ENCODE peak calls at places on chromosome 9, in ten cellular contexts. Y, F, Z, U, J, L, H, Q, T and S are unnamed samples.

GRCh38 chr9:2053883-2054845 is 39.0 kb downstream of the SMARCA2 start:
- DNase-seq in Y (no peak), F (peak), Z (no peak), U (no peak), J (no peak), L (peak), H (peak), Q (peak), T (peak), S (no peak)

GRCh38 chr9:131273146-131273545 is 3.2 kb downstream of the FAM78A start:
- DNase-seq in Y (peak), F (no peak), Z (no peak), U (no peak), J (no peak), L (no peak), H (no peak), Q (no peak), T (no peak), S (no peak)

GRCh38 chr9:101977614-101978210 is 239.3 kb upstream of the GRIN3A start:
- DNase-seq in Y (no peak), F (no peak), Z (no peak), U (peak), J (peak), L (no peak), H (peak), Q (no peak), T (no peak), S (no peak)

GRCh38 chr9:9791621-9792020 is 821.2 kb downstream of the PTPRD start:
- DNase-seq in Y (no peak), F (no peak), Z (no peak), U (peak), J (peak), L (no peak), H (no peak), Q (no peak), T (no peak), S (no peak)

GRCh38 chr9:34988218-34989055 is 1.1 kb upstream of the DNAJB5 start:
- DNase-seq in Y (peak), F (no peak), Z (no peak), U (peak), J (peak), L (no peak), H (no peak), Q (peak), T (peak), S (no peak)

GRCh38 chr9:21160178-21160577 is 6.3 kb downstream of the IFNA21 start:
- DNase-seq in Y (no peak), F (peak), Z (no peak), U (no peak), J (no peak), L (no peak), H (peak), Q (no peak), T (peak), S (peak)

GRCh38 chr9:108142504-108143201 is 653.1 kb upstream of the KLF4 start:
- DNase-seq in Y (peak), F (peak), Z (no peak), U (no peak), J (no peak), L (peak), H (peak), Q (no peak), T (no peak), S (peak)

GRCh38 chr9:75962186-75963036 is 71.9 kb downstream of the PCSK5 start:
- DNase-seq in Y (no peak), F (no peak), Z (no peak), U (peak), J (peak), L (no peak), H (peak), Q (no peak), T (no peak), S (no peak)

GRCh38 chr9:16154570-16155078 is 601.8 kb downstream of the CCDC171 start:
- DNase-seq in Y (peak), F (peak), Z (no peak), U (no peak), J (peak), L (no peak), H (no peak), Q (peak), T (no peak), S (no peak)

GRCh38 chr9:98457696-98458370 is 202.4 kb upstream of the TBC1D2 start:
- DNase-seq in Y (no peak), F (no peak), Z (no peak), U (no peak), J (no peak), L (no peak), H (no peak), Q (no peak), T (no peak), S (no peak)

GRCh38 chr9:132622144-132622543 is 39.7 kb downstream of the BARHL1 start:
- DNase-seq in Y (no peak), F (no peak), Z (no peak), U (peak), J (peak), L (peak), H (peak), Q (no peak), T (no peak), S (peak)

GRCh38 chr9:34646211-34647083 is at the start of gene GALT:
- DNase-seq in Y (peak), F (peak), Z (peak), U (peak), J (peak), L (peak), H (peak), Q (peak), T (peak), S (peak)

GRCh38 chr9:114606597-114607207 is 4.4 kb upstream of the TMEM268 start:
- DNase-seq in Y (no peak), F (no peak), Z (no peak), U (no peak), J (no peak), L (peak), H (peak), Q (no peak), T (no peak), S (peak)

GRCh38 chr9:73154760-73155159 is 3.1 kb downstream of the ANXA1 start:
- DNase-seq in Y (no peak), F (no peak), Z (no peak), U (no peak), J (no peak), L (no peak), H (no peak), Q (no peak), T (peak), S (no peak)

GRCh38 chr9:93659044-93659836 is 82.9 kb downstream of the PHF2 start:
- DNase-seq in Y (peak), F (no peak), Z (no peak), U (no peak), J (no peak), L (no peak), H (no peak), Q (no peak), T (peak), S (no peak)